ENCODE peak calls at places on chromosome 18, in nine cellular contexts. A, T, O, S, E, V, D, L and N are unnamed samples.

GRCh38 chr18:54100920-54101319 is 123.5 kb downstream of the MBD2 start:
- DNase-seq in A (peak; percentile 64), T (no peak), O (no peak), S (no peak), E (no peak), V (peak; percentile 40), D (no peak), L (no peak), N (no peak)

GRCh38 chr18:36828157-36828629 is 609 bp downstream of the TPGS2 start:
- DNase-seq in A (peak; percentile 51), T (peak; percentile 36), O (no peak), S (peak; percentile 18), E (no peak), V (peak; percentile 78), D (no peak), L (no peak), N (no peak)

GRCh38 chr18:43161528-43161927 is 46.0 kb upstream of the RIT2 start:
- DNase-seq in A (peak; percentile 89), T (no peak), O (no peak), S (no peak), E (no peak), V (peak; percentile 43), D (no peak), L (no peak), N (no peak)

GRCh38 chr18:22412502-22412901 is 5.2 kb downstream of the CTAGE1 start:
- DNase-seq in A (peak; percentile 92), T (no peak), O (no peak), S (no peak), E (no peak), V (peak; percentile 83), D (peak; percentile 25), L (no peak), N (no peak)

GRCh38 chr18:8745355-8746014 is 40.1 kb downstream of the MTCL1 start:
- DNase-seq in A (no peak), T (no peak), O (no peak), S (no peak), E (no peak), V (peak; percentile 88), D (no peak), L (no peak), N (no peak)

GRCh38 chr18:1846640-1847039 is 724.7 kb downstream of the METTL4 start:
- DNase-seq in A (peak; percentile 63), T (no peak), O (no peak), S (no peak), E (no peak), V (no peak), D (no peak), L (no peak), N (no peak)

GRCh38 chr18:49843131-49843530 is 29.8 kb upstream of the ACAA2 start:
- DNase-seq in A (no peak), T (no peak), O (no peak), S (no peak), E (no peak), V (no peak), D (no peak), L (no peak), N (no peak)

GRCh38 chr18:33440011-33440383 is 524 bp downstream of the CCDC178 start:
- DNase-seq in A (peak; percentile 64), T (peak; percentile 48), O (no peak), S (no peak), E (peak; percentile 76), V (peak; percentile 65), D (no peak), L (no peak), N (no peak)

GRCh38 chr18:48781041-48781989 is 169.4 kb downstream of the SMAD7 start:
- DNase-seq in A (peak; percentile 52), T (no peak), O (no peak), S (no peak), E (peak; percentile 94), V (peak; percentile 83), D (peak; percentile 81), L (no peak), N (no peak)

GRCh38 chr18:13235326-13235937 is 16.9 kb downstream of the LDLRAD4 start:
- DNase-seq in A (no peak), T (no peak), O (no peak), S (no peak), E (no peak), V (no peak), D (no peak), L (no peak), N (no peak)

GRCh38 chr18:57107141-57107832 is 39.6 kb upstream of the BOD1L2 start:
- DNase-seq in A (peak; percentile 18), T (no peak), O (no peak), S (no peak), E (peak; percentile 83), V (peak; percentile 57), D (no peak), L (no peak), N (no peak)

GRCh38 chr18:55351980-55352714 is 235.8 kb downstream of the TCF4 start:
- DNase-seq in A (peak; percentile 41), T (no peak), O (no peak), S (no peak), E (no peak), V (no peak), D (no peak), L (no peak), N (no peak)

GRCh38 chr18:58044370-58045264 is 591 bp downstream of the NEDD4L start:
- DNase-seq in A (no peak), T (peak; percentile 41), O (peak; percentile 28), S (peak; percentile 44), E (peak; percentile 73), V (peak; percentile 55), D (peak; percentile 51), L (peak; percentile 62), N (peak; percentile 7)

GRCh38 chr18:79754831-79755351 is 42.8 kb upstream of the KCNG2 start:
- DNase-seq in A (no peak), T (no peak), O (no peak), S (no peak), E (no peak), V (no peak), D (no peak), L (peak; percentile 37), N (no peak)

GRCh38 chr18:10041180-10041579 is 127.4 kb downstream of the VAPA start:
- DNase-seq in A (no peak), T (no peak), O (no peak), S (no peak), E (no peak), V (no peak), D (peak; percentile 44), L (no peak), N (no peak)

GRCh38 chr18:59694824-59695223 is 2.4 kb downstream of the CCBE1 start:
- DNase-seq in A (no peak), T (no peak), O (no peak), S (no peak), E (no peak), V (no peak), D (no peak), L (no peak), N (no peak)
- H3K4me3 ChIP-seq in A (no peak overlapping the region), T (no peak overlapping the region), O (no peak overlapping the region), S (no peak overlapping the region), E (no peak overlapping the region), V (peak overlapping the region; percentile 1), D (no peak overlapping the region), L (no peak overlapping the region), N (no peak overlapping the region)

GRCh38 chr18:31577195-31577594 is 14.5 kb upstream of the TTR start:
- DNase-seq in A (no peak), T (no peak), O (no peak), S (no peak), E (no peak), V (no peak), D (no peak), L (no peak), N (no peak)
- H3K4me1 ChIP-seq in A (peaks cover 7% of the 10 kb centered on the region), T (no peaks in the 10 kb centered on the region), O (no peaks in the 10 kb centered on the region), S (no peaks in the 10 kb centered on the region), E (no peaks in the 10 kb centered on the region), V (no peaks in the 10 kb centered on the region), D (no peaks in the 10 kb centered on the region), L (no peaks in the 10 kb centered on the region), N (no peaks in the 10 kb centered on the region)

GRCh38 chr18:3596324-3597158 is 146.6 kb downstream of the TGIF1 start:
- DNase-seq in A (peak; percentile 39), T (peak; percentile 88), O (peak; percentile 30), S (no peak), E (peak; percentile 58), V (no peak), D (peak; percentile 82), L (no peak), N (no peak)

GRCh38 chr18:3599235-3599634 is 149.3 kb downstream of the TGIF1 start:
- DNase-seq in A (no peak), T (no peak), O (no peak), S (no peak), E (no peak), V (no peak), D (no peak), L (no peak), N (no peak)

GRCh38 chr18:3599861-3600260 is 149.9 kb downstream of the TGIF1 start:
- DNase-seq in A (no peak), T (no peak), O (no peak), S (no peak), E (no peak), V (no peak), D (no peak), L (no peak), N (no peak)

GRCh38 chr18:3595282-3596273 is 145.6 kb downstream of the TGIF1 start:
- DNase-seq in A (peak; percentile 99), T (peak; percentile 83), O (peak; percentile 11), S (no peak), E (no peak), V (peak; percentile 96), D (peak; percentile 81), L (peak; percentile 74), N (no peak)

GRCh38 chr18:3597159-3597977 is 147.4 kb downstream of the TGIF1 start:
- DNase-seq in A (no peak), T (no peak), O (no peak), S (no peak), E (no peak), V (no peak), D (peak; percentile 71), L (no peak), N (no peak)
- H3K4me3 ChIP-seq in A (no peak overlapping the region), T (peak overlapping the region; percentile 48), O (peak overlapping the region; percentile 74), S (no peak overlapping the region), E (no peak overlapping the region), V (no peak overlapping the region), D (no peak overlapping the region), L (no peak overlapping the region), N (no peak overlapping the region)

GRCh38 chr18:31217455-31217854 is 54.8 kb upstream of the DSC1 start:
- DNase-seq in A (no peak), T (no peak), O (no peak), S (no peak), E (no peak), V (no peak), D (no peak), L (no peak), N (no peak)

GRCh38 chr18:31209041-31209440 is 46.4 kb upstream of the DSC1 start:
- DNase-seq in A (no peak), T (no peak), O (no peak), S (no peak), E (no peak), V (no peak), D (no peak), L (no peak), N (no peak)

GRCh38 chr18:31211047-31211446 is 48.4 kb upstream of the DSC1 start:
- DNase-seq in A (no peak), T (no peak), O (no peak), S (no peak), E (no peak), V (no peak), D (no peak), L (no peak), N (no peak)

GRCh38 chr18:31217038-31217437 is 54.4 kb upstream of the DSC1 start:
- DNase-seq in A (no peak), T (no peak), O (no peak), S (no peak), E (no peak), V (no peak), D (no peak), L (no peak), N (no peak)

GRCh38 chr18:31213641-31214040 is 51.0 kb upstream of the DSC1 start:
- DNase-seq in A (no peak), T (no peak), O (no peak), S (no peak), E (no peak), V (no peak), D (no peak), L (no peak), N (no peak)
- H3K4me1 ChIP-seq in A (no peaks in the 10 kb centered on the region), T (no peaks in the 10 kb centered on the region), O (no peaks in the 10 kb centered on the region), S (no peaks in the 10 kb centered on the region), E (peaks cover 8% of the 10 kb centered on the region), V (no peaks in the 10 kb centered on the region), D (no peaks in the 10 kb centered on the region), L (no peaks in the 10 kb centered on the region), N (no peaks in the 10 kb centered on the region)